ENCODE peak calls at places on chromosomes 7 and 10, in seven cellular contexts. E, A, Z, Y, K, R and I are unnamed samples.
A peak's percentile ranks its signal among the peaks of the same experiment; 100 is the strongest.

GRCh38 chr10:132904814-132905649 is 37.3 kb downstream of the CFAP46 start:
- DNase-seq in E (no peak), A (no peak), Z (no peak), Y (no peak), K (no peak), R (no peak), I (peak; percentile 5)

GRCh38 chr7:121793716-121794115 is 79.2 kb upstream of the PTPRZ1 start:
- DNase-seq in E (no peak), A (no peak), Z (no peak), Y (no peak), K (no peak), R (no peak), I (no peak)

GRCh38 chr7:117808273-117808868 is 64.9 kb downstream of the CTTNBP2 start:
- DNase-seq in E (no peak), A (no peak), Z (no peak), Y (no peak), K (no peak), R (no peak), I (no peak)

GRCh38 chr10:119104653-119105024 is 726 bp downstream of the DENND10 start:
- DNase-seq in E (no peak), A (no peak), Z (no peak), Y (no peak), K (no peak), R (no peak), I (no peak)

GRCh38 chr10:32981760-32982159 is 23.7 kb upstream of the ITGB1 start:
- DNase-seq in E (no peak), A (no peak), Z (no peak), Y (no peak), K (no peak), R (no peak), I (no peak)

GRCh38 chr7:84665339-84665738 is 470.8 kb upstream of the SEMA3A start:
- DNase-seq in E (no peak), A (no peak), Z (no peak), Y (no peak), K (no peak), R (no peak), I (no peak)

GRCh38 chr7:2966466-2967078 is 77.1 kb downstream of the CARD11 start:
- DNase-seq in E (peak; percentile 34), A (no peak), Z (no peak), Y (no peak), K (no peak), R (no peak), I (no peak)

GRCh38 chr7:98217623-98218582 is 6.7 kb downstream of the BHLHA15 start:
- DNase-seq in E (peak; percentile 53), A (no peak), Z (peak; percentile 39), Y (no peak), K (no peak), R (no peak), I (peak; percentile 38)

GRCh38 chr10:70090951-70091350 is 38.3 kb downstream of the MACROH2A2 start:
- DNase-seq in E (no peak), A (no peak), Z (no peak), Y (no peak), K (no peak), R (no peak), I (peak; percentile 96)

GRCh38 chr7:31935115-31935514 is 135.1 kb downstream of the PDE1C start:
- DNase-seq in E (no peak), A (no peak), Z (no peak), Y (no peak), K (no peak), R (no peak), I (no peak)

GRCh38 chr7:125201002-125201401 is 271.4 kb upstream of the POT1 start:
- DNase-seq in E (no peak), A (no peak), Z (no peak), Y (no peak), K (no peak), R (no peak), I (no peak)

GRCh38 chr7:6023974-6024435 is 7.2 kb upstream of the ANKRD61 start:
- DNase-seq in E (peak; percentile 84), A (no peak), Z (no peak), Y (no peak), K (no peak), R (no peak), I (no peak)

GRCh38 chr10:103504181-103504783 is 10.8 kb downstream of the NEURL1 start:
- DNase-seq in E (peak; percentile 68), A (no peak), Z (no peak), Y (peak; percentile 27), K (peak; percentile 28), R (peak; percentile 61), I (peak; percentile 89)

GRCh38 chr10:60148266-60148840 is 241.3 kb downstream of the ANK3 start:
- DNase-seq in E (no peak), A (no peak), Z (peak; percentile 60), Y (no peak), K (no peak), R (no peak), I (no peak)

GRCh38 chr7:151408839-151409554 is 841 bp downstream of the WDR86 start:
- DNase-seq in E (no peak), A (no peak), Z (no peak), Y (peak; percentile 87), K (peak; percentile 23), R (no peak), I (peak; percentile 66)

GRCh38 chr7:105990726-105991465 is 27.8 kb downstream of the CDHR3 start:
- DNase-seq in E (peak; percentile 42), A (peak; percentile 72), Z (no peak), Y (no peak), K (no peak), R (no peak), I (no peak)

GRCh38 chr7:22726345-22726848 is 603 bp upstream of the IL6 start:
- DNase-seq in E (peak; percentile 76), A (no peak), Z (peak; percentile 83), Y (peak; percentile 32), K (no peak), R (peak; percentile 37), I (peak; percentile 7)

GRCh38 chr7:131385039-131385605 is 57.4 kb downstream of the MKLN1 start:
- DNase-seq in E (no peak), A (no peak), Z (no peak), Y (no peak), K (no peak), R (no peak), I (no peak)

GRCh38 chr10:87659571-87660483 is at the start of gene PAPSS2:
- DNase-seq in E (no peak), A (no peak), Z (peak; percentile 77), Y (peak; percentile 83), K (no peak), R (no peak), I (no peak)

GRCh38 chr10:72123616-72124015 is 35.3 kb upstream of the SPOCK2 start:
- DNase-seq in E (no peak), A (no peak), Z (no peak), Y (no peak), K (no peak), R (no peak), I (no peak)

DNA sequence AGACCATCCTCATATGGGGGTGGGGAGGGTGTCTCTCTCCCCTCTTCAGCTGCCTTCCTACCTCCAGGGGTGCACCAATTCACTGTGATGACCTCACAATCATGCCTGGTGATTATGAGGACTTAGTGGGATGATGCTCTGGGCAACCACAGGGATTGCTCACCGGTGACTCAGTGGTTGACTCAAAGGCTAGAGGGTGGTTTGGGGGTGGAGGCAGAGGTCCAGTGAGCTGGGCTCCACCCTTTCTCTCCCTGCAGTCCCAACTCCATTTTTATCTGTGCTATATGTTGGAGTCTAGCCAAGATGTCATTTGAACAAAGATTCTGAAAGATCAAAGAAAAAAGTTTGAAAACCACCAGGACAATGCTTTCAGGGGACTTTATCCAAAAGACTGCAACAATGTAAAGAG is 286.9 kb downstream of the KCNMA1 start:
- DNase-seq in E (peak; percentile 52), A (no peak), Z (peak; percentile 47), Y (peak; percentile 19), K (no peak), R (peak; percentile 92), I (no peak)
- TF ChIP-seq JUND in E (peak; percentile 75), A (no peak), Z (no peak), Y (peak; percentile 99), K (no peak), R (peak; percentile 95), I (no peak)

DNA sequence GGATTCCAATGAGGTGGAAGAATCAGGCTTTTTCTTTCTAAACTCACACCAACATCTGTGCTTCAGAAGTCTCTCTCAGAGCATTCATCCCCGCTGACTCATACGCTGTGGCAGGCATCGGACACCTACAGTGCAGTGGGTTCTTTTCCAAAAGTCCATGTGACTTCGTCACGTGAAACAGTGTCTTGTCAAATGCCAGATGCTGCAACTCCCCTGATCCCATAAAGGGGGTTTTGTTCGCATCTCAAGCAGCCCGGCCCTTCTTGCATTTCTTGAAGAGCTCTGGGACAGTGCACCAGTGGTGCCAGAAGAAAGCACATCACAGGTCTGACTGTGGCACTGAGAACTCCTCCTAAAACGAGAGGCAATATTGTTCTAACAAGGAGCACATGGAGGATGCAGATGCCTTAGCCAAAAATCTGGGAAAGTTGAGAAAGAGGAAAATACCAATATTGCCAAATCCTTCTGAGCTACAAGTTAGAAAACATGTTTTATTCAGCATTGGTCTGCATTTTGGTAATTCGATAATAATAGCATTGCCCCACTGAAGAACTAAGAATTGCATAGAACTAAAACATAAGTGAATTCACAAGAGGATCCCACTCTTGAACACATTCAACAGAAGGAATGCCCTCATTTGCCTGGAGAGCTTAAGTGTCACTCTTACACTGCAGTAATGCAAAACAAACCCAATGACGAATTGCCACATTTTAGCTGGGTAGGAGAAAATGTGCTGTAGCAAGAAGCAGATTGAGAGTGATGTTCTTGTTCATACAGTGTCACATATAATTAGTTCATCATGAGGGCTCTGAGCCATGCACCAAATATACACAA is 204.4 kb downstream of the CXCL12 start:
- DNase-seq in E (no peak), A (no peak), Z (no peak), Y (no peak), K (no peak), R (no peak), I (no peak)
- TF ChIP-seq JUND in E (no peak), A (no peak), Z (no peak), Y (no peak), K (no peak), R (no peak), I (no peak)

DNA sequence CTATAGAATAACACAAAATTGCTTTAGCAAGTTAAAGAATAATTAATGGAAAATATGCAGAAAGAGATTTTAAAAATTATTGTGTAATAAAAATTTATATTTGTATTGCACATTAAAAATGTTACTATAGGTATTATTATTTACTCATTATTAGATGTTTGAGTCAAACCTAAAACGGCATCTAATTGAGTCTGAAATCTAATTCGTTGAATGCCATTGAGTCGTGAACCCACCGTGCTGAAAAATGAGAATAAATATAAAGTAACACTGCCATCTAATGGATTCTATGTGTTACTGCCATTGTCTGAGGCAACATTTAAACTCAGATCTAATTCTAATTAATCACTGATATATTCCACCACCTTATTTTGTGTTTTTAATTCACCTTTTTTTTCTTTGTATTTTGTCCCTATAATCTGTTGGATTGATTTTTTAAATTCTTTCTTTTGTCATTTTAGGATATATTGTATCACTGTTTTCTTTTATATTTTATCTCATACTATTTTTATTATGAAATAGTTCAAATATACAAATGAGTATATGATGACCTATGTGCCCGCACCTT is 62.2 kb downstream of the SAMD9 start:
- DNase-seq in E (peak; percentile 55), A (no peak), Z (peak; percentile 30), Y (peak; percentile 69), K (no peak), R (no peak), I (peak; percentile 34)
- TF ChIP-seq JUND in E (no peak), A (no peak), Z (no peak), Y (no peak), K (no peak), R (no peak), I (no peak)

DNA sequence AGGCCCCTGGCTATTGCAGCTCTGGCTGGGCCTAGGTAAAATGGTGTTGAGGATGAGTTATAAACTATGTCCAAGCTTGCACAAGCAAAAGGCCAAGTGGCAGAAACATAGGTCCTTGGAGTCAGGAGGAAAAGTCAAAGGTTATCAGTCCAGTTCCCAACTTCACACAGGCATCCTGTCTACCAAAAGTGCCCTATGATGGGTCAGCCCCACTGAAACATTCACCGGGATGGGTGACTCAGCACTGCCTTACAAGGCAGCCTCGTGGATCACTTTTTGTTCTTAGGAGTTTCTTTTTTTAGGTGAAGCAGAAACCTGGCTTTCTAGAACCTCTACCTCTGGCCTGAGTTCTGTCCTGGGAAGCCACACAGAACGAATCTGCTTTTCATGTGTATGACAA is 158.8 kb upstream of the LYZL2 start:
- DNase-seq in E (no peak), A (no peak), Z (no peak), Y (no peak), K (no peak), R (no peak), I (no peak)
- TF ChIP-seq JUND in E (no peak), A (no peak), Z (no peak), Y (no peak), K (no peak), R (no peak), I (no peak)